ENCODE peak calls at places on chromosomes 6 and 20, in seven cellular contexts. E is IMR-90, I is neuronal stem cell, L is H9, V is H1, M is mesenchymal stem cell, C is trophoblast cell. S is an unnamed sample.

GRCh38 chr6:149200282-149200936 is 117.1 kb upstream of the TAB2 start:
- DNase-seq in I (no peak), E (no peak), C (no peak), M (no peak), L (no peak), V (no peak), S (no peak)

GRCh38 chr6:119076966-119077642 is 1.4 kb downstream of the FAM184A start:
- DNase-seq in E (no peak), I (no peak), M (no peak), C (no peak), L (no peak), V (no peak), S (no peak)

GRCh38 chr6:24910331-24910849 is 25.4 kb downstream of the RIPOR2 start:
- DNase-seq in L (peak; percentile 46), I (no peak), E (no peak), V (no peak), C (no peak), M (no peak), S (peak; percentile 40)

GRCh38 chr20:40932436-40932835 is 96.2 kb upstream of the TOP1 start:
- DNase-seq in V (no peak), C (no peak), E (no peak), L (no peak), M (no peak), I (no peak), S (no peak)

GRCh38 chr6:140774080-140774505 is 1358.6 kb upstream of the GJE1 start:
- DNase-seq in L (no peak), V (no peak), C (no peak), I (no peak), M (peak; percentile 80), E (peak; percentile 91), S (peak; percentile 12)

GRCh38 chr20:53154540-53154939 is 182.4 kb downstream of the TSHZ2 start:
- DNase-seq in E (no peak), M (peak; percentile 45), I (no peak), C (peak; percentile 6), V (no peak), L (no peak), S (no peak)

GRCh38 chr6:63706630-63707029 is 71.0 kb downstream of the PHF3 start:
- DNase-seq in C (no peak), L (no peak), V (no peak), E (no peak), M (no peak), I (no peak), S (no peak)

GRCh38 chr6:5763871-5764270 is 242.9 kb downstream of the NRN1 start:
- DNase-seq in L (no peak), M (no peak), E (peak; percentile 8), V (no peak), I (no peak), C (no peak), S (no peak)

GRCh38 chr6:151136141-151136755 is 103.5 kb upstream of the AKAP12 start:
- DNase-seq in E (no peak), M (peak; percentile 49), L (no peak), C (no peak), I (no peak), V (no peak), S (no peak)

GRCh38 chr20:12217382-12217781 is 299.7 kb downstream of the BTBD3 start:
- DNase-seq in I (no peak), V (no peak), E (no peak), C (no peak), M (no peak), L (no peak), S (no peak)

GRCh38 chr20:25584905-25585704 is at the start of gene NINL:
- DNase-seq in M (peak; percentile 73), I (peak; percentile 78), V (peak; percentile 47), L (peak; percentile 89), E (peak; percentile 48), C (peak; percentile 15), S (peak; percentile 88)

GRCh38 chr6:3698021-3698420 is 53.5 kb downstream of the PXDC1 start:
- DNase-seq in L (no peak), E (peak; percentile 14), I (no peak), V (no peak), M (no peak), C (no peak), S (no peak)

GRCh38 chr6:79101164-79101563 is 23.1 kb upstream of the PHIP start:
- DNase-seq in E (no peak), C (no peak), M (no peak), V (no peak), I (no peak), L (no peak), S (no peak)

GRCh38 chr6:83852528-83853177 is 507 bp upstream of the RIPPLY2 start:
- DNase-seq in L (no peak), M (no peak), I (no peak), C (no peak), E (no peak), V (no peak), S (no peak)

GRCh38 chr6:54194067-54194466 is 82.8 kb downstream of the MLIP start:
- DNase-seq in I (no peak), E (peak; percentile 58), M (peak; percentile 70), V (no peak), L (no peak), C (no peak), S (peak; percentile 77)

GRCh38 chr6:109766167-109766566 is 75.1 kb downstream of the FIG4 start:
- DNase-seq in E (no peak), M (no peak), V (no peak), I (no peak), L (no peak), C (no peak), S (no peak)
- H3K18ac ChIP-seq in E (no peak overlapping the region), M (no peak overlapping the region), V (no peak overlapping the region), I (no peak overlapping the region), L (no peak overlapping the region), C (no peak overlapping the region), S (no peak overlapping the region)

DNA sequence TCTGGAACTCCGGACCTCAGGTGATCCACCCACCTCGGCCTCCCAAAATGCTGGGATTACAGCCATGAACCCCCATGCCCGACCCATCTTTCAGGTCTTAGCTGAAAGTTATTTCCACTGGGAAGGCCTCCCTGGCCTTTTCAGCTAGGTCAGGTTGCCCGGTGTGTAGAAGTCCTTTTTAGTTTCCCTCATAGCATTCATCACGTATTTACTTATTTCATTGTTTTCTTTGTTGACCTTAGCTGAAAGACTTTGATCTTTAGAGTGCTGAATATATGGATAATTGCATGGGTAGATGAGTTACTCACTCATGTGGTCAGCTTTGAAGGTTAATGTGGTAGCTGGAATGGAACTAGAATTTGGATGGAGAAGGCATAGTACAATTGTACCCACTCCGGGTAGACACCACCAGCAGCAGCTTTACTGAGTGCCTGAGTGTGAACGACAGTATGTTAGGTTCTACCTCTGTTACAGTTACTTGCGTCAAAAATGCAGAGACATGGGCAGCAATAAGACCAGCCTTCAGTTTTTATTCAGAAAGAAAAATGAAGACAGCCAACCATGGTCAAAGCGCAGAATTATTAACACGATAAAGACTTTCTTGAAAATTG is 9.1 kb downstream of the KIZ start:
- DNase-seq in M (no peak), V (no peak), E (no peak), I (no peak), C (no peak), L (no peak), S (no peak)
- H4K8ac ChIP-seq in M (no peak overlapping the region), V (no peak overlapping the region), E (no peak overlapping the region), I (no peak overlapping the region), C (no peak overlapping the region), L (no peak overlapping the region), S (no peak overlapping the region)

DNA sequence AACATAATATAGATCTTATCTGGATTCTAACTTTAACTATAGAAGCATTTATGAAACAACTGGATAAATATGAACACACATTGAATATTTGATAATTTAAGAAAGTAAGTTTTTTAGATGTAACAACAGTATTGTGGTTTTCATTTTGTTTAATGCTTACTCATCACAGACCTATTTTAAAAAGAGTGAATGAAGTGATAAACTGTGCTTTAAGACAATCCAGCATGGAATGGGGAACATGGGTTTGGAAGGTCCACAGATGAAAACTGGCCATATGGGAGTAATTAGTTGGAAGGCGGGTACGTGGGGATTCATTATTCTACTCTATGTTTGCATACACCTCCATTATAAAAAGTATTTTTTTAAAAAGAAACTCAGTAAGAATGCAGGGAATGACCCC is 21.2 kb downstream of the EPB41L2 start:
- DNase-seq in I (no peak), L (no peak), E (peak; percentile 37), V (no peak), M (no peak), C (no peak), S (no peak)
- H3K4me1 ChIP-seq in I (peaks cover 5% of the 10 kb centered on the region), L (no peaks in the 10 kb centered on the region), E (peaks cover 16% of the 10 kb centered on the region), V (no peaks in the 10 kb centered on the region), M (peaks cover 2% of the 10 kb centered on the region), C (no peaks in the 10 kb centered on the region), S (no peaks in the 10 kb centered on the region)

DNA sequence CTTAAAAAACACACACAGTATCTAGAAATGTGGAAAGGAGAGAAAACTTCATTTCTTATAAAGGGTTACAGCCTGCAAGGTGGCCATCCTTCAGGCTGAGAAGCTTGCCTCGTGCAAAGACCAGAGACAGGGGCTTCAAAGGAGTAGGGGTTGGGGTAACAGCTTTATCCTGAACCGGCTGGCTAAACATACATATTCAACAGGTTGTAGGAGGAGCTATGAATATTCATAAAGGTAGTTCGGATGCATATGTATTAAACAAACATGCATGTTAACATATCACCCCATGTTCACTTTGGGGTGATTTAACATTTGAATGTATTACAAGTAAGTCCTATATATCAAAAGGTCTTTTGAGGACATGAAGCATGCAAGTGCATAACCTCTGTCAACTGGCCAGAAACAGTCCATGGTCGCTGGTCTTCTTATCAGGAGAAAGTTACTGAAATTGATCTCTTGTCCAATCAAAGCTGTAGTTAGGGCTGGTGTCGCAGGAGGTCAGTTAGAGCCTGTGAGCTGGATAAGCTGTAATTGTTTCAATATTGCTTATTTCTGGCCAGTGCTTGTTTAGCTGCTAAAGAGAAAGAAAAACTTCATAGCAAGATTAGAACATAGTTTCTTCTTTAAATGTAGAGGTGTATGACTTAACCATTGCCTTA is 2.3 kb upstream of the STMND1 start:
- DNase-seq in C (no peak), I (no peak), E (no peak), L (no peak), V (no peak), M (no peak), S (no peak)
- H3K18ac ChIP-seq in C (no peak overlapping the region), I (no peak overlapping the region), E (no peak overlapping the region), L (no peak overlapping the region), V (no peak overlapping the region), M (no peak overlapping the region), S (no peak overlapping the region)

DNA sequence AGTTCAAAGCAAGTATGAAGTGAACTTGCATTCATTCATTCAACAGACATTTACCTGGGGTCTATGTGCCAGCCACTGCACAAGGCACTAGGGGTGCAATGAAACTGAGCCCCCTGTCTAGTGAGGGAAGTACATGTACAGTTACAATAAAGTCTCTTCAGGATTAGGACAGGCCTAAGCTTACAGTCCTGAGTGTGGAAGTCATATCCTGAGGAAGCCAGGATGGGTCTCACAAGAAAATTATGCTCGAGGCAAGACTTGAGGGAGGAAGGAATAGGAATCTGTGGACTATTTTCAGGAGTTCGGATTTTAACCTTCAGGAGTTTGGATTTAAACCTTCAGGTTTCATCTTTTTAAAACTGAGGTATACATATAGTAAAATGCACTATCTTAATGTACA is 19.4 kb downstream of the TTI1 start:
- DNase-seq in V (no peak), C (no peak), E (no peak), I (no peak), L (no peak), M (no peak), S (no peak)
- H4K8ac ChIP-seq in V (no peak overlapping the region), C (no peak overlapping the region), E (no peak overlapping the region), I (no peak overlapping the region), L (no peak overlapping the region), M (no peak overlapping the region), S (no peak overlapping the region)

GRCh38 chr6:15412767-15413166 is 166.9 kb downstream of the JARID2 start:
- DNase-seq in L (no peak), I (no peak), V (no peak), C (peak; percentile 32), M (no peak), E (no peak), S (no peak)
- H3K4me1 ChIP-seq in L (no peaks in the 10 kb centered on the region), I (peaks cover 6% of the 10 kb centered on the region), V (peaks cover 18% of the 10 kb centered on the region), C (peaks cover 13% of the 10 kb centered on the region), M (peaks cover 2% of the 10 kb centered on the region), E (peaks cover 10% of the 10 kb centered on the region), S (peaks cover 12% of the 10 kb centered on the region)